ENCODE peak calls at places on chromosome 12, in six cellular contexts. One of them, this sample, is unnamed.

GRCh38 chr12:121120323-121120722 is 12.4 kb upstream of the P2RX7 start:
- DNase-seq in stimulated activated naive B cell treated with anti-CD40 and anti-IgM and Interleukin-4, amounts not matched to agents 10 μg/mL and 1 μg/mL and 100 μg/mL, for 72 hours: no peak
- DNase-seq in substantia nigra: no peak
- DNase-seq in HTR-8/SVneo: no peak
- DNase-seq in neural progenitor cell: no peak
- DNase-seq in stimulated activated CD4-positive, alpha-beta T cell treated with anti-CD3 and anti-CD28 coated beads, Interleukin-4, amount 100 ng/mL, for 48 hours: no peak
- DNase-seq in this sample: no peak

GRCh38 chr12:131351319-131352028 is 359.4 kb upstream of the SFSWAP start:
- DNase-seq in substantia nigra: no peak
- DNase-seq in neural progenitor cell: no peak
- DNase-seq in stimulated activated naive B cell treated with anti-CD40 and anti-IgM and Interleukin-4, amounts not matched to agents 10 μg/mL and 1 μg/mL and 100 μg/mL, for 72 hours: no peak
- DNase-seq in stimulated activated CD4-positive, alpha-beta T cell treated with anti-CD3 and anti-CD28 coated beads, Interleukin-4, amount 100 ng/mL, for 48 hours: no peak
- DNase-seq in HTR-8/SVneo: no peak
- DNase-seq in this sample: no peak

GRCh38 chr12:125203145-125203765 is 138.0 kb downstream of the AACS start:
- DNase-seq in HTR-8/SVneo: no peak
- DNase-seq in stimulated activated naive B cell treated with anti-CD40 and anti-IgM and Interleukin-4, amounts not matched to agents 10 μg/mL and 1 μg/mL and 100 μg/mL, for 72 hours: no peak
- DNase-seq in substantia nigra: no peak
- DNase-seq in stimulated activated CD4-positive, alpha-beta T cell treated with anti-CD3 and anti-CD28 coated beads, Interleukin-4, amount 100 ng/mL, for 48 hours: no peak
- DNase-seq in neural progenitor cell: no peak
- DNase-seq in this sample: no peak

GRCh38 chr12:55681142-55682077 is 26.3 kb downstream of the ITGA7 start:
- DNase-seq in stimulated activated CD4-positive, alpha-beta T cell treated with anti-CD3 and anti-CD28 coated beads, Interleukin-4, amount 100 ng/mL, for 48 hours: no peak
- DNase-seq in neural progenitor cell: peak
- DNase-seq in substantia nigra: no peak
- DNase-seq in HTR-8/SVneo: peak
- DNase-seq in stimulated activated naive B cell treated with anti-CD40 and anti-IgM and Interleukin-4, amounts not matched to agents 10 μg/mL and 1 μg/mL and 100 μg/mL, for 72 hours: no peak
- DNase-seq in this sample: no peak

GRCh38 chr12:34303091-34303870 is 281.0 kb downstream of the ALG10 start:
- DNase-seq in substantia nigra: no peak
- DNase-seq in neural progenitor cell: no peak
- DNase-seq in stimulated activated CD4-positive, alpha-beta T cell treated with anti-CD3 and anti-CD28 coated beads, Interleukin-4, amount 100 ng/mL, for 48 hours: no peak
- DNase-seq in HTR-8/SVneo: no peak
- DNase-seq in stimulated activated naive B cell treated with anti-CD40 and anti-IgM and Interleukin-4, amounts not matched to agents 10 μg/mL and 1 μg/mL and 100 μg/mL, for 72 hours: no peak
- DNase-seq in this sample: no peak

GRCh38 chr12:124621296-124621660 is 53.9 kb upstream of the NCOR2 start:
- DNase-seq in stimulated activated CD4-positive, alpha-beta T cell treated with anti-CD3 and anti-CD28 coated beads, Interleukin-4, amount 100 ng/mL, for 48 hours: no peak
- DNase-seq in neural progenitor cell: no peak
- DNase-seq in HTR-8/SVneo: peak
- DNase-seq in substantia nigra: no peak
- DNase-seq in stimulated activated naive B cell treated with anti-CD40 and anti-IgM and Interleukin-4, amounts not matched to agents 10 μg/mL and 1 μg/mL and 100 μg/mL, for 72 hours: no peak
- DNase-seq in this sample: peak

GRCh38 chr12:85466906-85467305 is 186.9 kb downstream of the ALX1 start:
- DNase-seq in neural progenitor cell: no peak
- DNase-seq in stimulated activated CD4-positive, alpha-beta T cell treated with anti-CD3 and anti-CD28 coated beads, Interleukin-4, amount 100 ng/mL, for 48 hours: no peak
- DNase-seq in stimulated activated naive B cell treated with anti-CD40 and anti-IgM and Interleukin-4, amounts not matched to agents 10 μg/mL and 1 μg/mL and 100 μg/mL, for 72 hours: no peak
- DNase-seq in substantia nigra: no peak
- DNase-seq in HTR-8/SVneo: no peak
- DNase-seq in this sample: no peak

GRCh38 chr12:74725154-74725553 is 187.5 kb downstream of the ATXN7L3B start:
- DNase-seq in stimulated activated CD4-positive, alpha-beta T cell treated with anti-CD3 and anti-CD28 coated beads, Interleukin-4, amount 100 ng/mL, for 48 hours: no peak
- DNase-seq in substantia nigra: no peak
- DNase-seq in stimulated activated naive B cell treated with anti-CD40 and anti-IgM and Interleukin-4, amounts not matched to agents 10 μg/mL and 1 μg/mL and 100 μg/mL, for 72 hours: no peak
- DNase-seq in neural progenitor cell: no peak
- DNase-seq in HTR-8/SVneo: peak
- DNase-seq in this sample: no peak